ENCODE peak calls at places on chromosome 12, in six cellular contexts. A is AG04450, Z is fibroblast of pulmonary artery, I is GM06990, M is right lobe of liver, U is endothelial cell. H is an unnamed sample.

GRCh38 chr12:117699118-117699517 is 269.7 kb downstream of the KSR2 start:
- DNase-seq in A (no peak), Z (no peak), I (no peak), M (no peak), U (no peak), H (no peak)

GRCh38 chr12:113361574-113362370 is 3.4 kb downstream of the PLBD2 start:
- DNase-seq in A (no peak), Z (no peak), I (no peak), M (no peak), U (no peak), H (no peak)

GRCh38 chr12:94805749-94806148 is 155.4 kb upstream of the TMCC3 start:
- DNase-seq in A (no peak), Z (peak; percentile 92), I (peak; percentile 36), M (no peak), U (no peak), H (no peak)

GRCh38 chr12:42732908-42733411 is 143.4 kb upstream of the PRICKLE1 start:
- DNase-seq in A (no peak), Z (no peak), I (no peak), M (no peak), U (no peak), H (no peak)

GRCh38 chr12:114209852-114210251 is 196.1 kb downstream of the TBX5 start:
- DNase-seq in A (no peak), Z (no peak), I (no peak), M (no peak), U (no peak), H (no peak)

GRCh38 chr12:123989168-123989567 is 16.2 kb downstream of the ZNF664 start:
- DNase-seq in A (no peak), Z (no peak), I (no peak), M (no peak), U (no peak), H (no peak)

GRCh38 chr12:113470871-113471618 is 626 bp downstream of the LHX5 start:
- DNase-seq in A (no peak), Z (no peak), I (no peak), M (no peak), U (peak; percentile 24), H (no peak)

GRCh38 chr12:38161123-38162000 is 155.2 kb upstream of the ALG10B start:
- DNase-seq in A (no peak), Z (no peak), I (no peak), M (no peak), U (no peak), H (no peak)

GRCh38 chr12:45907955-45908354 is 82.4 kb downstream of the SCAF11 start:
- DNase-seq in A (no peak), Z (no peak), I (peak; percentile 11), M (no peak), U (no peak), H (no peak)

GRCh38 chr12:2170376-2170775 is 117.6 kb downstream of the CACNA1C start:
- DNase-seq in A (no peak), Z (peak; percentile 40), I (no peak), M (no peak), U (no peak), H (no peak)

GRCh38 chr12:83473408-83474095 is 786.8 kb downstream of the TMTC2 start:
- DNase-seq in A (no peak), Z (no peak), I (no peak), M (no peak), U (no peak), H (no peak)

GRCh38 chr12:92146497-92146828 is 817 bp upstream of the BTG1 start:
- DNase-seq in A (no peak), Z (peak; percentile 46), I (no peak), M (no peak), U (no peak), H (no peak)

GRCh38 chr12:88566430-88566829 is 13.8 kb downstream of the KITLG start:
- DNase-seq in A (no peak), Z (peak; percentile 55), I (no peak), M (no peak), U (no peak), H (no peak)

GRCh38 chr12:47100146-47100545 is 20.4 kb upstream of the AMIGO2 start:
- DNase-seq in A (no peak), Z (no peak), I (no peak), M (no peak), U (no peak), H (no peak)

GRCh38 chr12:124609041-124609984 is 41.9 kb upstream of the NCOR2 start:
- DNase-seq in A (no peak), Z (peak; percentile 65), I (peak; percentile 86), M (peak; percentile 79), U (no peak), H (peak; percentile 35)

GRCh38 chr12:56645201-56645716 is 525 bp downstream of the ATP5F1B start:
- DNase-seq in A (no peak), Z (no peak), I (peak; percentile 29), M (peak; percentile 40), U (peak; percentile 17), H (peak; percentile 40)

GRCh38 chr12:112937741-112938719 is at the start of gene OAS3:
- DNase-seq in A (peak; percentile 46), Z (peak; percentile 49), I (peak; percentile 73), M (peak; percentile 94), U (peak; percentile 26), H (no peak)

GRCh38 chr12:42234970-42235369 is 3.1 kb downstream of the YAF2 start:
- DNase-seq in A (no peak), Z (no peak), I (no peak), M (no peak), U (no peak), H (no peak)

GRCh38 chr12:96249196-96250118 is 55.3 kb downstream of the ELK3 start:
- DNase-seq in A (no peak), Z (peak; percentile 73), I (no peak), M (no peak), U (no peak), H (no peak)

DNA sequence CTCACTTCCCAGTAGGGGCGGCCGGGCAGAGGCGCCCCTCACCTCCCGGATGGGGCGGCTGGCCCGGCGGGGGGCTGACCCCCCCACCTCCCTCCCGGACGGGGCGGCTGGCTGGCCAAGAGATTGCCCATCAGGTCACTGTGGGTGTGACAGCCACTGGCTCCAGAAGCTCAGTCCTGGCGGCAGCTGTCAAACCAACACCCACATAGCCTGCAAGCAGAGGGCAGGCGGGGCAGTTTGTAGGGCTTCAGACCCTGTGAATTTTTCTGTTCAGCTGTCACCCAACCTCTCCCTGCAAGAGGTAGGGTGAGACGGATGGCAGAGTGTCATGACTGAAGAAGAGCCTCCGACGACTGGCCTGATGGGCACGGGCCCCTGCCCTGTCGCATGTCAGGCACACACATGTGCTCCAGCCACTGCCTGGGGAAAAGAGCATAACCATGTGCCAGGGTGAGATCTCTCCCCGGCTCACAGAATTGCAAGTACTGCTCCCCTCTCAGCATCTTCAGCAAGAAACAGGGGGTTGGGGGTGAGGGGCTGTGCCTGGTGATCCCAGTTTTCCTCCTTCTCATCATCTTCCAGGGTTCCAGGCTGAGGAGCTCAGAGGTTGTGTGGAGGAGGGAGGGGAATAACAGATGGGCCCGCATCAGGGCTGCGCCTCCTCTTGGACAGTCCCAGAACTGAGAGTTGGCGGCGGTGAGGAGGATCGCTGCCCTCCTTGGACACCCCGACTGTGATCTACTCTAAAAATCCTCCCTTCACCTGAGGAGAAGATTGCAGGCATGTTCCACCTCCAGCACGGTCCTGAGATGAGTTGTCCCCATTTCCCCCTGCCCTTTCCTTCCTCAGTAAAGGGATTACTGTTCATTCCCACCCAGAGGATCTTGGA is 11.2 kb upstream of the PRPH start:
- DNase-seq in A (no peak), Z (no peak), I (no peak), M (no peak), U (no peak), H (no peak)
- TF ChIP-seq CTCF in A (peak; percentile 17), Z (peak; percentile 22), I (peak; percentile 38), M (no peak), U (no peak), H (no peak)

DNA sequence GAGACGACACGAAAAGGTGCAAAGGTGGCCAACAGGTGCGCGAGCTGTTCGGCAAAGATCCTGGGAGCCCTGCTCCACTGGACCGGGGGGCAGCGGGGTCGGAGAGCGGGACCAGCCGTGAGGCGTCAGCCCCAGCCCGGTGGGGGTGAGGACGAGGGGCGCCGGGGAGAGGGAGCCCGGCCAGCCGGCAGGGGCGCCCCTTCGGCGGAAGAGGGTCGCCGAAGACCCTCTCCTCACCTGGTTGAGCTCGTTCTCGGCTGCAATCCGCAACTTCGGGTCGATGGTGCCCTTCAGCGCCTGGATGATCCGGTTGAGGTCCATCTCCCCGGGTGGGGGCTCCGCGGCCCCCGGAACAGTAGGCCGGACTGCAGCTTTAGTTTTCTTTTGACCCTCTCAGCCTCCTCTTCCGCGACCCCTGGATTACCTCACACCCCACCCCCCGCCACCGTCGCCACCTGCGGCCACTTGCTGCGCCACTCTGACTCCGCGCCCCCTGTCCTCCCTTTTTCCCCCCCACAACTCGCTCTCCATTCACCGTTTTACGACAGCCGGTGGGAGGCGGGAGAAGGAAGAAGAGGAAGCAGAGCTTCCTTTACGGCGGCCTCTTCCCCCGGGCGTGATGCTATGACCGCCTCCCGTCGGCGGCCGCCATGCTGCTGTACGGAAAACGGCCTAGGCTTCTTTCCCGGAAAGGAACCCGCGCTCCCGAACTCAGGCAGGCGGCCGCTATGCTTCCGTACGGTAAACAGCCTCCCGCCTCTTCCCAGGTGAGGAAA is at the start of gene IPO8:
- DNase-seq in A (peak; percentile 73), Z (peak; percentile 93), I (peak; percentile 88), M (peak; percentile 93), U (peak; percentile 85), H (peak; percentile 93)
- TF ChIP-seq CTCF in A (peak; percentile 42), Z (peak; percentile 22), I (peak; percentile 45), M (no peak), U (peak; percentile 40), H (peak; percentile 73)

DNA sequence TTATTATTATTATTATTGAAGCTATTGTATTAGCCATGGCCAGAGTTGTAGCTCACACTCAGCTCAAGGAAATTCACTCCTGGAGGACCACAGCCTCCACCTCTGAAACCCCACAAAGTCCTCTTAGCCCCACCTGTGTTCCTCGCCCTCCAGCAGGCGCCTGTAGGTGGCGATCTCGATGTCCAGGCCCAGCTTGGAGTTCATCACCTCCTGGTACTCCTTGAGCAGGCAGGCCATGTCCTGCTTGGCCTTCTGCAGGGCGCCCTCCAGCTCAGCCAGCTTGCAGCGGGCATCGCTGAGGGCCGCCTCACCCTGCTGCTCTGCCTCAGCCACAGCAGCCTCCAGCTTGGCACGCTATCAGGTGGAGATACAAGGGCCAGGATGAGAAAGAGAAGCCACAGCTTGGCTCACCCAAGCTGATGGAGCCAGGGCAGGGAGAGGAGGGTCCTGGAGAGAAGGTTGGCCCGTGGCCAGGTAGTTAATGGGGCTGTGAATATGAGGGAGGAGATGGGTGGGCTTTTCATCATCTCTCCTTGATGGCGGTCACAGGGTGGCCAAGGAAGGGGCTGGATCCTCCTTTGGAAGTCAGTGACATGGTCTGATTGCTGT is 5.1 kb downstream of the KRT85 start:
- DNase-seq in A (no peak), Z (no peak), I (no peak), M (no peak), U (peak; percentile 33), H (no peak)
- TF ChIP-seq CTCF in A (peak; percentile 9), Z (peak; percentile 29), I (peak; percentile 63), M (no peak), U (no peak), H (peak; percentile 42)

GRCh38 chr12:100741084-100741711 is 53.4 kb upstream of the ANO4 start:
- DNase-seq in A (no peak), Z (peak; percentile 58), I (no peak), M (no peak), U (no peak), H (no peak)
- TF ChIP-seq CTCF in A (peak; percentile 71), Z (peak; percentile 80), I (peak; percentile 63), M (peak; percentile 71), U (peak; percentile 81), H (peak; percentile 69)

DNA sequence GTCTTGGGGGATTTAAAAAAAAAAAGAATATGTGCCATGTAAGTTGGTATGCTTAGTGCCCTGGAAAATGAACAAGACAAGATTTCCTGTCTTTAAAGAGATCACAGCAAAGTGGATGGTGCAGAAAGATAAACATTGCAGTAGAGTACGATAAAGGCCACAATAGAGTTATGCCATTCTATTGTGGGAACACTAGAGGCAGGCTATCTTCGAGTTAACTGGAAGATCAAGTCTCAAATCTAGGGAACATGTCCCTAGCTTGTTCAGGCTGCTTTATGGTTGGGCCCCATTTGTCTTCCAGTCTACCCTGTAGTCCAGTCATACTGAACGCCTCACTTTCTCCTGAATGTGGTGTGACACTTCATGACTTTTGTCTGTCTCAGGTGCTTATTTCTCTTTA is 18.7 kb upstream of the CCT2 start:
- DNase-seq in A (no peak), Z (no peak), I (no peak), M (no peak), U (no peak), H (no peak)
- TF ChIP-seq CTCF in A (no peak), Z (peak; percentile 16), I (no peak), M (no peak), U (no peak), H (peak; percentile 11)

H was measured in progenitor cell of endocrine pancreas.